ENCODE peak calls at places on chromosomes 11 and 22, in five cellular contexts. Z, P, Y, F and W are unnamed samples.

GRCh38 chr11:8488395-8488794 is 105.6 kb downstream of the STK33 start:
- DNase-seq in Z (no peak), P (no peak), Y (no peak), F (no peak), W (no peak)

GRCh38 chr11:94588366-94588952 is 21.3 kb downstream of the PIWIL4 start:
- DNase-seq in Z (no peak), P (no peak), Y (no peak), F (no peak), W (no peak)

GRCh38 chr11:104151404-104152204 is 12.3 kb downstream of the PDGFD start:
- DNase-seq in Z (no peak), P (no peak), Y (no peak), F (no peak), W (no peak)

GRCh38 chr11:46979358-46979757 is 42.8 kb downstream of the CSTPP1 start:
- DNase-seq in Z (no peak), P (no peak), Y (no peak), F (no peak), W (no peak)

GRCh38 chr22:41092847-41093371 is 517 bp downstream of the EP300 start:
- DNase-seq in Z (no peak), P (peak; percentile 42), Y (no peak), F (peak; percentile 29), W (no peak)

GRCh38 chr11:126109941-126110731 is 47.5 kb upstream of the CDON start:
- DNase-seq in Z (no peak), P (no peak), Y (no peak), F (peak; percentile 43), W (no peak)

GRCh38 chr11:104772806-104773241 is 125.4 kb downstream of the CASP12 start:
- DNase-seq in Z (no peak), P (peak; percentile 88), Y (no peak), F (no peak), W (no peak)

GRCh38 chr11:96337541-96338530 is 5.2 kb downstream of the MAML2 start:
- DNase-seq in Z (no peak), P (peak; percentile 70), Y (no peak), F (no peak), W (no peak)

GRCh38 chr11:8326337-8326736 is 62.7 kb upstream of the LMO1 start:
- DNase-seq in Z (no peak), P (no peak), Y (no peak), F (no peak), W (no peak)

GRCh38 chr22:36727110-36727509 is 23.6 kb upstream of the CACNG2 start:
- DNase-seq in Z (no peak), P (no peak), Y (no peak), F (no peak), W (no peak)

GRCh38 chr11:117876341-117877119 is at the start of gene FXYD6:
- DNase-seq in Z (peak; percentile 71), P (no peak), Y (peak; percentile 79), F (peak; percentile 73), W (peak; percentile 48)

GRCh38 chr11:85123752-85124231 is 503.4 kb downstream of the DLG2 start:
- DNase-seq in Z (no peak), P (no peak), Y (no peak), F (no peak), W (no peak)

GRCh38 chr22:42716649-42717127 is 4.0 kb downstream of the A4GALT start:
- DNase-seq in Z (no peak), P (no peak), Y (no peak), F (no peak), W (no peak)

GRCh38 chr11:12075291-12075690 is 35.1 kb upstream of the MICAL2 start:
- DNase-seq in Z (no peak), P (no peak), Y (no peak), F (no peak), W (no peak)

GRCh38 chr22:39173050-39173706 is 20.7 kb upstream of the CBX7 start:
- DNase-seq in Z (no peak), P (no peak), Y (no peak), F (no peak), W (no peak)

GRCh38 chr11:93116641-93117577 is 80.9 kb downstream of the SLC36A4 start:
- DNase-seq in Z (peak; percentile 52), P (no peak), Y (no peak), F (no peak), W (no peak)

GRCh38 chr22:19799322-19800190 is 39.0 kb downstream of the TBX1 start:
- DNase-seq in Z (no peak), P (peak; percentile 89), Y (peak; percentile 59), F (peak; percentile 30), W (no peak)

DNA sequence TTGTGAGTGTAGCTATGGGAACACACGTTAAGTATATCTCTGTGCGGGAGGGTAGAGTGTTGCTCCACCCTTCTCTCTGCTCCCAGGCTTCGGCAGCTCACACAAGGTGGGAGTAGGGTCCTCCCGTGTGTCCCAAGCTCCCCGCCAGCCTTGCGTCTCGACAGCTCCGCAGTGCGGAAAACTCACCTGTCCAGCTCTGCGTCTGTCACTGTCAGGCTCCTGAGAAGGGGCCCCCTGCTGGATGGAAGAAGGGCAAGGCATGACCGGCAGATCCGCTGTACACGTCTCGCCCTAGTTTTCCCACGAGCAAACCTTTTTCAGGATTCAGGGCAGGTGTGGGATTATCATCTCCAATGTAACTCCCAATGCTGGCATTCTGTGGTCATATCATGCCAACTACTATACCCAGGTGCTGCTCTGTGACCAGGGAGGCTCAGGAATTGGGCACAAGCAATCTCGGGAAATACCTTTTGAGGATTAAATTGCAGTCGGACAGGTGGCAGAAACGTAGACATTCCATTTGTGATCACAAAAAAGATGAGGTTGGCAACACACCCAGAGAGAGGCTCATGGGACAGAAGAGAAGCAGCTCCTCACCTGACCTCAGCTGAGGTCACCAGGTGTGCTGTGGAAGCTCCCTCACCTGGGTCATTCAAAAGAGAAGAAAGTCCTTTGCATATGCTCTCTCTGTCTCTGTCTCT is 314.0 kb upstream of the B3GAT1 start:
- DNase-seq in Z (peak; percentile 50), P (no peak), Y (no peak), F (no peak), W (peak; percentile 41)
- TF ChIP-seq CTCF in Z (no peak), P (no peak), Y (no peak), F (no peak), W (peak; percentile 70)

DNA sequence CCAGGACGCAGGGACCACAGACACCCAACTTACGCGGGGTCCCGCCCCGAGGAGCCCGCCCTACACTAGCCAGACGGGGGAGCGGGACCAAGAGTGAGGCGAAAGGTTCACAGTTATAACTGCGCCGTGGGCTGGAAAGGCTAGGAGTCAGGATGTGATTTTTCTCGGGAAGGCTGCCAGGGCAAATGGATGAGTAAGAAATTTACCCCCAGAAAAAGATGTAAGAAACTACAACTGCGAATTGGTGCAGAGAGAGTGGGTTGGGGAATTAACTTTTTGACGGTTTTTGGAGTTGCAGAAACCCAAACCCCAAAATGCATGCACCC is 1.3 kb downstream of the TSPAN18 start:
- DNase-seq in Z (no peak), P (no peak), Y (no peak), F (no peak), W (no peak)
- TF ChIP-seq CTCF in Z (no peak), P (no peak), Y (peak; percentile 11), F (no peak), W (no peak)

DNA sequence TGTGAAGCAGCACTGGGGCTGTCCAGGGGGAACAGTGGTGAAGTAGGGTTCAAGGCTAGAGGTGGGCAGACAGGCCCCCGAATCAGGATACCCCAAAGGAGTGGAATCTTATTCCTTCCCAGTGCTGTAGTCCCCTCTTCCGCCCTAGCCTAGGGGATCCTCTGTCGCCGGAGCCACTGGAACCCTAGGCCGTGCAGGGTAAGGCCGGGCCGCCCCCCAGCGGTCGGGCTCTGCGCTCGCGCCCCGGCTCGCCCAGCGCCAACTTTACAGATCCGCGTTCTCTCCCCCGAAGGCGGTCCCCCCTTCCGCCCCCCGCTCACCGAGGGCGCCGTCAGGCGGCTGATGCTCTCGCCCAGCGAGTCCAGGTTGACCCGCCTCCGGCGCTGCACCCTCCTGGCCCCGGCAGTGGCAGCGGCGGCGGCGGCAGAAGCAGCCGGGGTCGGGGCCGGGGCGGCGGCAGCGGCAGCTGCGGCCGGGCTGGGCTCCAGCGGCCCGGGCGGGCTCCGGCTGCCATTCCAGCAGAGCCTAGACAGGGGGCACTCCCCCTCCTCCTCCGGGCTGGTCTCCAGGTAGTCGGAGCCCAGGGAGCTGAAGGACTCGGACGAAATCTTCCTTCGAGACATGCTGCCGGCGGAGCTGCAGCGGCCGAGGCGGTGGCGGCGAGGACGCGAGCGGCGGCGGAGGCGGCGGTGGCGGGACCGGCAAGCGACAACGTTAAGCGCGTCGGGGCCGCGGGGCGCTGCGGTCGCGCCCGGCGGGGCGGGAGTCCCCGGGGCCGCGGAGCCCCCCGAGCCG is 646 bp downstream of the GUCY1A2 start:
- DNase-seq in Z (peak; percentile 82), P (peak; percentile 24), Y (peak; percentile 73), F (peak; percentile 59), W (peak; percentile 69)
- TF ChIP-seq CTCF in Z (peak; percentile 47), P (peak; percentile 52), Y (peak; percentile 58), F (peak; percentile 56), W (peak; percentile 85)

GRCh38 chr11:49995559-49995958 is 13.2 kb upstream of the OR4C12 start:
- DNase-seq in Z (peak; percentile 32), P (peak; percentile 39), Y (no peak), F (no peak), W (no peak)
- TF ChIP-seq CTCF in Z (peak; percentile 44), P (peak; percentile 36), Y (peak; percentile 53), F (peak; percentile 45), W (peak; percentile 9)